ENCODE peak calls at places on chromosomes 11 and 22, in eight cellular contexts. T is uterus, G is HepG2, E is brain microvascular endothelial cell, Q is DND-41, A is astrocyte of the spinal cord, H is HL-60, X is osteocyte. U is an unnamed sample.

GRCh38 chr11:64533501-64533900 is 57.5 kb upstream of the SLC22A12 start:
- DNase-seq in T (no peak), G (no peak), E (no peak), Q (no peak), A (no peak), H (no peak), X (no peak), U (no peak)

GRCh38 chr11:79160786-79161403 is 279.9 kb downstream of the TENM4 start:
- DNase-seq in T (no peak), G (no peak), E (no peak), Q (no peak), A (peak), H (no peak), X (no peak), U (no peak)

GRCh38 chr22:37533995-37534394 is 14.8 kb upstream of the CARD10 start:
- DNase-seq in T (no peak), G (no peak), E (peak), Q (no peak), A (peak), H (peak), X (no peak), U (peak)

GRCh38 chr11:127063191-127063590 is 62.6 kb upstream of the KIRREL3 start:
- DNase-seq in T (no peak), G (no peak), E (no peak), Q (no peak), A (no peak), H (no peak), X (peak), U (no peak)

GRCh38 chr22:24444729-24445466 is 17.5 kb downstream of the ADORA2A start:
- DNase-seq in T (no peak), G (no peak), E (no peak), Q (no peak), A (no peak), H (no peak), X (no peak), U (no peak)

GRCh38 chr11:61041755-61042518 is 60.4 kb upstream of the CD5 start:
- DNase-seq in T (no peak), G (no peak), E (peak), Q (peak), A (peak), H (no peak), X (no peak), U (no peak)

GRCh38 chr11:103624708-103625623 is 411.5 kb upstream of the DDI1 start:
- DNase-seq in T (no peak), G (no peak), E (peak), Q (no peak), A (peak), H (no peak), X (no peak), U (peak)

GRCh38 chr11:69195819-69196218 is 40.1 kb downstream of the SMIM38 start:
- DNase-seq in T (no peak), G (no peak), E (no peak), Q (no peak), A (no peak), H (no peak), X (no peak), U (no peak)

GRCh38 chr11:132621976-132622375 is 910.3 kb downstream of the OPCML start:
- DNase-seq in T (no peak), G (no peak), E (no peak), Q (no peak), A (peak), H (no peak), X (no peak), U (no peak)

GRCh38 chr22:40037320-40037719 is 42.6 kb downstream of the FAM83F start:
- DNase-seq in T (no peak), G (peak), E (no peak), Q (no peak), A (no peak), H (no peak), X (no peak), U (no peak)

GRCh38 chr11:73308963-73309960 is 1.2 kb downstream of the ARHGEF17 start:
- DNase-seq in T (peak), G (peak), E (peak), Q (no peak), A (peak), H (peak), X (peak), U (peak)

GRCh38 chr22:44404341-44405020 is 91.7 kb upstream of the SHISAL1 start:
- DNase-seq in T (no peak), G (no peak), E (no peak), Q (no peak), A (no peak), H (no peak), X (no peak), U (no peak)

GRCh38 chr11:70532728-70533127 is 134.4 kb downstream of the CTTN start:
- DNase-seq in T (no peak), G (no peak), E (no peak), Q (no peak), A (peak), H (no peak), X (no peak), U (no peak)

GRCh38 chr11:62556872-62557631 is 10.4 kb upstream of the AHNAK start:
- DNase-seq in T (no peak), G (no peak), E (no peak), Q (peak), A (no peak), H (peak), X (no peak), U (no peak)

GRCh38 chr11:61783717-61784505 is 8.5 kb downstream of the TMEM258 start:
- DNase-seq in T (no peak), G (no peak), E (peak), Q (no peak), A (peak), H (peak), X (no peak), U (peak)

GRCh38 chr11:1256257-1257045 is 33.6 kb downstream of the MUC5B start:
- DNase-seq in T (no peak), G (no peak), E (no peak), Q (no peak), A (no peak), H (no peak), X (no peak), U (no peak)

GRCh38 chr11:79062814-79063762 is 377.7 kb downstream of the TENM4 start:
- DNase-seq in T (no peak), G (peak), E (peak), Q (no peak), A (no peak), H (no peak), X (no peak), U (no peak)

GRCh38 chr22:39290724-39291161 is 28.7 kb downstream of the RPL3 start:
- DNase-seq in T (peak), G (peak), E (peak), Q (no peak), A (peak), H (no peak), X (no peak), U (no peak)

GRCh38 chr11:128775513-128775912 is 81.6 kb downstream of the FLI1 start:
- DNase-seq in T (no peak), G (no peak), E (peak), Q (no peak), A (peak), H (no peak), X (no peak), U (no peak)

GRCh38 chr11:35662649-35663407 is at the start of gene TRIM44:
- DNase-seq in T (peak), G (peak), E (peak), Q (peak), A (peak), H (peak), X (peak), U (peak)

GRCh38 chr11:100936781-100937180 is 192.8 kb downstream of the PGR start:
- DNase-seq in T (no peak), G (no peak), E (no peak), Q (no peak), A (no peak), H (no peak), X (no peak), U (no peak)

GRCh38 chr11:58301576-58301975 is 33.5 kb upstream of the OR10W1 start:
- DNase-seq in T (no peak), G (no peak), E (peak), Q (no peak), A (peak), H (no peak), X (no peak), U (no peak)

GRCh38 chr11:134987828-134988227 is 575.8 kb upstream of the B3GAT1 start:
- DNase-seq in T (no peak), G (no peak), E (no peak), Q (no peak), A (no peak), H (no peak), X (no peak), U (no peak)

GRCh38 chr22:38267086-38267485 is 5.7 kb downstream of the TMEM184B start:
- DNase-seq in T (no peak), G (no peak), E (no peak), Q (peak), A (peak), H (peak), X (no peak), U (no peak)

GRCh38 chr11:34263462-34264186 is 94.2 kb downstream of the ABTB2 start:
- DNase-seq in T (peak), G (peak), E (peak), Q (no peak), A (peak), H (no peak), X (no peak), U (peak)

GRCh38 chr11:9057032-9057431 is 34.4 kb downstream of the SCUBE2 start:
- DNase-seq in T (no peak), G (no peak), E (no peak), Q (no peak), A (peak), H (no peak), X (no peak), U (no peak)

GRCh38 chr11:59676205-59676604 is 7.4 kb upstream of the PATL1 start:
- DNase-seq in T (no peak), G (peak), E (no peak), Q (no peak), A (no peak), H (no peak), X (no peak), U (no peak)

GRCh38 chr11:48047616-48048015 is 67.3 kb downstream of the PTPRJ start:
- DNase-seq in T (no peak), G (no peak), E (peak), Q (no peak), A (no peak), H (no peak), X (no peak), U (no peak)

GRCh38 chr22:31350410-31350863 is 4.3 kb upstream of the PATZ1 start:
- DNase-seq in T (no peak), G (peak), E (no peak), Q (no peak), A (no peak), H (no peak), X (no peak), U (no peak)

GRCh38 chr11:19892876-19893275 is 180.2 kb downstream of the NAV2 start:
- DNase-seq in T (no peak), G (no peak), E (no peak), Q (no peak), A (peak), H (no peak), X (no peak), U (no peak)

GRCh38 chr11:7143908-7144307 is 55.1 kb downstream of the RBMXL2 start:
- DNase-seq in T (no peak), G (no peak), E (no peak), Q (no peak), A (peak), H (no peak), X (no peak), U (peak)
- TF ChIP-seq CTCF in T (peak), G (no peak), E (peak), Q (peak), A (no peak), H (no peak), X (peak), U (no peak)

GRCh38 chr11:93117578-93117964 is 80.2 kb downstream of the SLC36A4 start:
- DNase-seq in T (no peak), G (no peak), E (no peak), Q (no peak), A (no peak), H (no peak), X (no peak), U (no peak)

GRCh38 chr11:93116641-93117577 is 80.9 kb downstream of the SLC36A4 start:
- DNase-seq in T (no peak), G (no peak), E (no peak), Q (peak), A (no peak), H (no peak), X (no peak), U (no peak)

GRCh38 chr11:93113824-93114223 is 84.0 kb downstream of the SLC36A4 start:
- DNase-seq in T (no peak), G (no peak), E (no peak), Q (no peak), A (no peak), H (no peak), X (no peak), U (no peak)
- TF ChIP-seq CTCF in T (no peak), G (no peak), E (no peak), Q (no peak), A (no peak), H (no peak), X (no peak), U (no peak)

GRCh38 chr11:22780914-22781593 is 48.5 kb downstream of the SVIP start:
- DNase-seq in T (no peak), G (no peak), E (no peak), Q (no peak), A (no peak), H (no peak), X (no peak), U (no peak)

GRCh38 chr11:22775248-22775647 is 54.4 kb downstream of the SVIP start:
- DNase-seq in T (no peak), G (no peak), E (no peak), Q (no peak), A (no peak), H (no peak), X (no peak), U (no peak)

GRCh38 chr11:22774716-22775115 is 54.9 kb downstream of the SVIP start:
- DNase-seq in T (no peak), G (no peak), E (no peak), Q (no peak), A (no peak), H (no peak), X (no peak), U (no peak)

GRCh38 chr11:22779850-22780249 is 49.8 kb downstream of the SVIP start:
- DNase-seq in T (no peak), G (peak), E (no peak), Q (no peak), A (no peak), H (no peak), X (no peak), U (no peak)

DNA sequence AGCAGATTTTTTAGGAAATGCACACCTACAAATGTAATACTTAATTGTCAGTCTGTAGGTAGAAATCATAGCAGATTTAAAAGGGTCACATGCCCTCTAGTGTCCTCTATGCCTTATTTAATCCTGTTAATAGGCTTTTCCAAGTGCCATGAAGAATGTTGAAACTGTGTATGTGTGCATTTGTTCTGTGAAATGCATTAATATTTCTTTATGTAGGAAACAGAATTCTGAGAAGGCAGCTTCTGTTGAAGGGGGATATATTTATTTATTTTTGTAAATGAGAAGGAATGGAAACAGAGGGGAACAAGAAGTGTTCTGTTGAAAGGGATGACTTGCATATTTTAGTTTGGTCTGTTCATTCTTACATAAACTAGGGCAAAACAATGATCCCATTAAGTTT is 51.0 kb downstream of the SVIP start:
- DNase-seq in T (no peak), G (peak), E (no peak), Q (no peak), A (no peak), H (no peak), X (no peak), U (no peak)
- TF ChIP-seq CTCF in T (no peak), G (peak), E (no peak), Q (peak), A (no peak), H (no peak), X (peak), U (no peak)

GRCh38 chr11:110367571-110367970 is 62.2 kb upstream of the FDX1 start:
- DNase-seq in T (no peak), G (no peak), E (no peak), Q (no peak), A (no peak), H (no peak), X (no peak), U (no peak)
- TF ChIP-seq CTCF in T (peak), G (no peak), E (no peak), Q (no peak), A (no peak), H (no peak), X (peak), U (no peak)

GRCh38 chr11:44760917-44761545 is 34.3 kb downstream of the TSPAN18 start:
- DNase-seq in T (peak), G (no peak), E (peak), Q (no peak), A (peak), H (no peak), X (no peak), U (peak)
- TF ChIP-seq CTCF in T (no peak), G (no peak), E (peak), Q (no peak), A (no peak), H (no peak), X (no peak), U (no peak)

GRCh38 chr22:41284465-41284864 is 1.5 kb downstream of the RANGAP1 start:
- DNase-seq in T (no peak), G (no peak), E (no peak), Q (no peak), A (no peak), H (no peak), X (no peak), U (no peak)

GRCh38 chr22:41288245-41288946 is 2.4 kb upstream of the RANGAP1 start:
- DNase-seq in T (no peak), G (peak), E (peak), Q (no peak), A (peak), H (no peak), X (no peak), U (peak)

GRCh38 chr22:41286639-41287091 is 678 bp upstream of the RANGAP1 start:
- DNase-seq in T (no peak), G (peak), E (peak), Q (no peak), A (no peak), H (peak), X (no peak), U (no peak)

GRCh38 chr22:41285441-41285819 is 557 bp downstream of the RANGAP1 start:
- DNase-seq in T (peak), G (peak), E (peak), Q (peak), A (peak), H (peak), X (peak), U (peak)

GRCh38 chr22:41285820-41286638 is at the start of gene RANGAP1:
- DNase-seq in T (peak), G (peak), E (peak), Q (peak), A (peak), H (peak), X (peak), U (peak)
- TF ChIP-seq CTCF in T (peak), G (peak), E (peak), Q (peak), A (peak), H (no peak), X (peak), U (no peak)

GRCh38 chr22:35517207-35517606 is 23.4 kb upstream of the RASD2 start:
- DNase-seq in T (no peak), G (no peak), E (no peak), Q (no peak), A (no peak), H (no peak), X (no peak), U (no peak)
- TF ChIP-seq CTCF in T (no peak), G (no peak), E (peak), Q (peak), A (no peak), H (no peak), X (no peak), U (no peak)

U was measured in astrocyte of the cerebellum.